ENCODE peak calls at places on chromosome 12, in five cellular contexts. E is pancreas, J is cardiac muscle cell, Y is K562, R is progenitor cell of endocrine pancreas. I is an unnamed sample.

GRCh38 chr12:76740501-76740900 is 23.4 kb upstream of the ZDHHC17 start:
- DNase-seq in Y (no peak), R (no peak), E (no peak), J (no peak), I (no peak)

GRCh38 chr12:1805441-1806081 is 14.8 kb upstream of the LRTM2 start:
- DNase-seq in E (peak; percentile 44), J (no peak), Y (no peak), R (no peak), I (no peak)

GRCh38 chr12:103036581-103037214 is 79.2 kb downstream of the ASCL1 start:
- DNase-seq in E (no peak), R (no peak), J (no peak), Y (no peak), I (no peak)

GRCh38 chr12:127928615-127929014 is 338.4 kb upstream of the TMEM132C start:
- DNase-seq in E (no peak), Y (no peak), J (no peak), R (no peak), I (no peak)

GRCh38 chr12:70292017-70292776 is 49.0 kb downstream of the CNOT2 start:
- DNase-seq in J (no peak), Y (no peak), E (no peak), R (no peak), I (no peak)

GRCh38 chr12:15208140-15208539 is 13.1 kb downstream of the RERG start:
- DNase-seq in Y (no peak), E (no peak), J (peak; percentile 75), R (no peak), I (no peak)

GRCh38 chr12:16674885-16675284 is 68.9 kb upstream of the LMO3 start:
- DNase-seq in E (no peak), Y (no peak), R (no peak), J (no peak), I (no peak)

GRCh38 chr12:120249875-120250795 is 15.4 kb downstream of the PXN start:
- DNase-seq in J (no peak), R (no peak), Y (no peak), E (no peak), I (no peak)

GRCh38 chr12:18643673-18644072 is 94.1 kb downstream of the PLCZ1 start:
- DNase-seq in R (no peak), J (peak; percentile 81), Y (no peak), E (no peak), I (no peak)

GRCh38 chr12:33304176-33304575 is 135.4 kb downstream of the SYT10 start:
- DNase-seq in J (no peak), Y (no peak), R (no peak), E (no peak), I (no peak)

GRCh38 chr12:6547987-6548386 is 7.9 kb downstream of the IFFO1 start:
- DNase-seq in E (no peak), Y (peak; percentile 23), R (no peak), J (peak; percentile 85), I (no peak)

GRCh38 chr12:24198936-24199644 is 249.6 kb upstream of the SOX5 start:
- DNase-seq in J (no peak), Y (no peak), E (no peak), R (no peak), I (no peak)

GRCh38 chr12:57343703-57344378 is 87.0 kb downstream of the R3HDM2 start:
- DNase-seq in E (no peak), J (no peak), Y (no peak), R (no peak), I (no peak)

GRCh38 chr12:3795096-3795799 is 42.3 kb upstream of the CRACR2A start:
- DNase-seq in J (no peak), Y (no peak), E (no peak), R (no peak), I (no peak)

GRCh38 chr12:127083028-127083949 is 1183.7 kb upstream of the TMEM132C start:
- DNase-seq in R (no peak), E (no peak), Y (peak; percentile 49), J (peak; percentile 73), I (no peak)

GRCh38 chr12:32365473-32366064 is 33.8 kb upstream of the FGD4 start:
- DNase-seq in J (peak; percentile 86), Y (peak; percentile 69), E (no peak), R (peak; percentile 47), I (no peak)

GRCh38 chr12:90163975-90164374 is 455.3 kb upstream of the ATP2B1 start:
- DNase-seq in R (no peak), Y (no peak), E (no peak), J (no peak), I (no peak)

GRCh38 chr12:121182222-121182896 is 27.6 kb upstream of the P2RX4 start:
- DNase-seq in Y (no peak), R (no peak), E (no peak), J (no peak), I (no peak)

GRCh38 chr12:54328595-54329337 is 3.8 kb downstream of the COPZ1 start:
- DNase-seq in Y (no peak), R (no peak), E (no peak), J (no peak), I (no peak)

GRCh38 chr12:60997979-60998378 is 1262.2 kb upstream of the USP15 start:
- DNase-seq in J (no peak), E (no peak), Y (no peak), R (no peak), I (no peak)

GRCh38 chr12:59615392-59616165 is 19.8 kb downstream of the SLC16A7 start:
- DNase-seq in R (no peak), J (no peak), E (no peak), Y (no peak), I (no peak)

GRCh38 chr12:55068416-55069010 is 48.7 kb downstream of the NEUROD4 start:
- DNase-seq in J (peak; percentile 73), R (peak; percentile 16), Y (peak; percentile 69), E (no peak), I (no peak)

GRCh38 chr12:107344035-107344808 is 250.9 kb upstream of the CRY1 start:
- DNase-seq in J (no peak), Y (no peak), E (no peak), R (no peak), I (no peak)

GRCh38 chr12:114443607-114444421 is 37.9 kb upstream of the TBX5 start:
- DNase-seq in Y (no peak), R (no peak), E (no peak), J (no peak), I (no peak)
- TF ChIP-seq CTCF in Y (no peak), R (no peak), E (no peak), J (no peak), I (no peak)

DNA sequence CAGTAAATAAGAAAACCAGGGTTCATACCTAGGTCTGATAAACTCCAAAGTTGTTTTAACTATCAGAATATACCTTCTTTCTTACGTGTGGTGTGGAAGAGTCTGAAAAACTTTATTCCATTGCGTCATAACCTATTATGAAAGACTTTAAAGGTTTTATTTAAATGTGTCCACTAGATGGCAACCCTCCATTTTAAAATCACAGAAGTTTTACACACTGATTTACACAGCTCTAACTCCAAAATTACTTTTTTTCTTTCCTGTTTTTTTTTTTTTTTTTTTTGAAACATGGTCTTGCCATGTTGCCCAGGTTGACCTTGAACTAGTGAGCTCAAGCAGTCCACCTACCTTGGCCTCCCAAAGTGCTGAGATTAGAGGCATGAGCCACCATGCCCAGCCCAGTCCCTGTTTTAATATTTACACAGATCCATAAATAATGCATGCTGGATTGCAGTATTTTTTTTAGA is 17.3 kb upstream of the TMPRSS12 start:
- DNase-seq in E (no peak), Y (peak; percentile 20), J (peak; percentile 89), R (no peak), I (no peak)
- TF ChIP-seq CTCF in E (no peak), Y (no peak), J (no peak), R (peak; percentile 67), I (peak; percentile 79)

GRCh38 chr12:88969127-88969526 is 383.2 kb downstream of the DUSP6 start:
- DNase-seq in R (no peak), J (no peak), E (no peak), Y (no peak), I (no peak)
- TF ChIP-seq CTCF in R (no peak), J (no peak), E (no peak), Y (no peak), I (no peak)

DNA sequence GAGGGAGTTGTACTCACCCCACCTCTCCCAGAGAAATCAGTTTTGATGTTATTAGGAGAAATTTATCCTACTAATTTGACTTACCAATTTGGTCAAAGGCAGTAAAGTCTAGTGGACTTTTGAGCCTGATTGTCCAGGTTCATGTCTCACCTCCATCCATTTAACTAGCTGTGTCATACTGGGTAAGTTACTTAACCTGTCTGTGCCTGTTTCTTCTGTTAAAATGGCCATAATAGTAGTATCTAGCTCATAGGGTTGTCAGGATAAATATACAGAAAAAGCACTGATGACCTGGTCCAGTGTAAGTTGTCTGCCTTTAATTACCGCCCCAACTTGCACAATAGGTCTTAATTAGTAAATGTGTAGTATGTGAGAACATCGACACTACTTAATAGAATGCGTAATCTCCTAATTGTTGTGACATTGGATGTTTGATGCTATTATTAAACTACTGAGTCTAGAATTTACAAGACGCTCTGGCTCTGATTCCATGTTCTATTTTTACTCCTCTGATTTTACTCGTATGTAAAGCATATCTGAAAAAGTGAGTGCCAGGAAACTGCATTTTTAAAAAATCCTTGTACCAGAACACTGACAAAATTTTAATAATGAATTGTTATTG is 1.5 kb downstream of the RAB21 start:
- DNase-seq in E (no peak), J (peak; percentile 13), R (no peak), Y (no peak), I (no peak)
- TF ChIP-seq CTCF in E (no peak), J (no peak), R (no peak), Y (no peak), I (no peak)

GRCh38 chr12:42792265-42792664 is 202.7 kb upstream of the PRICKLE1 start:
- DNase-seq in J (no peak), E (no peak), R (no peak), Y (no peak), I (no peak)
- TF ChIP-seq CTCF in J (peak; percentile 9), E (no peak), R (peak; percentile 23), Y (no peak), I (no peak)

DNA sequence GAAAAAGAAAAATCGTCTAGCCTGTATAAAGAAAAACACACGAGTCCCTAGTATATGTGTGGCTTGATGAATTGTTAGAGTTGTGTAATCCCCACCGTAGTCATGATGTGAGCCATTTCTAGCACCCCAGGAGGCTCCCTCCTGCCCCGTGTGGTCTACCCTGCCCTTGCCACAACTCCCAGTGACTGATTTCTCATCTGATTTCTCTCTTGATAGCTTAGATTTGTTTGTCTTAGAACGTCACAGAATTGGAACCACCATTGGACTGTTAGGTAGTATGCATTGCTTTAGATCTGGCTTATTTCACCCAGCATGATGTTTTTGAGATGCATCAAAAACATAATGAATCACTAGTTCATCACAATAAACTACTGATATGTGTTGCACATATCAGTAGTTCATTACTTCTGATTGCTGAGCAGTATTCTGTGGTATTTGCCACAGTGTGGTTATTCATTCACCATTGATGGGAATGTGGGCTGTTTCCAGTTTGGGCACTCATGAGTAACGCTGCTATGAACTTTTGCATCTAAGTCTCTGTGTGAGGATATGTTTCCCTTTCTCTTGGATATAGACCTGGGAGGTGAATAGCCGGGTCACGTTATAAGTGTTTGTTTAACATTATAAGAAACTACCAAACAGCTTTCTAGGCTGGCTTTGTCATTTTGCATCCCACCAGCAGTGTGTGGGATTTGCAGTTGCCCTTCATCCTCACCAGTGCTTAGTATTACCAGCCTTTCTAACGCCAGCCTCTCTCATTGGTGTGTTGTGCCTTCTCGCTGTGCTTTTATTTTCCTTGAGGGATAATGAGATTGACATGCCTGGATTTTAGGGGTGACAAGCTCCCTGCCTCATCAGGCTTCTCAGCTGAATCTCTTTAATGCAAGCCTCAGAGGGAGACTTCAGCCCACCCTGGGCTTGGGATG is 31.9 kb upstream of the NCOR2 start:
- DNase-seq in Y (no peak), J (peak; percentile 67), E (peak; percentile 2), R (no peak), I (no peak)
- TF ChIP-seq CTCF in Y (no peak), J (peak; percentile 26), E (no peak), R (no peak), I (no peak)